ENCODE peak calls at places on chromosomes 3 and 15, in seven cellular contexts. S, B, O, R, Q, X and I are unnamed samples.

GRCh38 chr3:164450276-164450905 is 627.9 kb downstream of the SI start:
- DNase-seq in S (no peak), B (no peak), O (no peak), R (no peak), Q (no peak), X (no peak), I (no peak)

GRCh38 chr15:86538141-86538540 is 458.5 kb downstream of the AGBL1 start:
- DNase-seq in S (no peak), B (no peak), O (no peak), R (no peak), Q (no peak), X (no peak), I (no peak)

GRCh38 chr15:64634576-64635485 is 140.6 kb downstream of the RBPMS2 start:
- DNase-seq in S (no peak), B (no peak), O (no peak), R (no peak), Q (no peak), X (no peak), I (no peak)

GRCh38 chr3:30333143-30333542 is 273.3 kb upstream of the TGFBR2 start:
- DNase-seq in S (no peak), B (no peak), O (no peak), R (no peak), Q (no peak), X (no peak), I (no peak)

GRCh38 chr3:157190242-157190876 is 30.4 kb upstream of the CCNL1 start:
- DNase-seq in S (no peak), B (no peak), O (no peak), R (no peak), Q (no peak), X (no peak), I (no peak)

GRCh38 chr3:105139851-105140560 is 226.7 kb upstream of the ALCAM start:
- DNase-seq in S (no peak), B (no peak), O (peak), R (no peak), Q (no peak), X (no peak), I (no peak)

GRCh38 chr15:61115679-61116078 is 113.4 kb downstream of the RORA start:
- DNase-seq in S (no peak), B (no peak), O (no peak), R (no peak), Q (no peak), X (peak), I (no peak)

GRCh38 chr3:152684279-152684678 is 150.7 kb upstream of the P2RY1 start:
- DNase-seq in S (no peak), B (no peak), O (no peak), R (no peak), Q (no peak), X (no peak), I (no peak)

GRCh38 chr3:119647843-119648575 is 12.4 kb downstream of the POPDC2 start:
- DNase-seq in S (no peak), B (no peak), O (no peak), R (no peak), Q (no peak), X (no peak), I (no peak)

GRCh38 chr15:69568621-69569020 is 116.0 kb downstream of the RPLP1 start:
- DNase-seq in S (no peak), B (no peak), O (no peak), R (no peak), Q (no peak), X (peak), I (no peak)

GRCh38 chr3:147493666-147494065 is 84.5 kb downstream of the ZIC1 start:
- DNase-seq in S (no peak), B (no peak), O (no peak), R (no peak), Q (no peak), X (no peak), I (no peak)

GRCh38 chr3:69749461-69749860 is 10.2 kb downstream of the MITF start:
- DNase-seq in S (no peak), B (no peak), O (no peak), R (no peak), Q (no peak), X (no peak), I (no peak)

GRCh38 chr3:51932471-51933370 is 9.0 kb downstream of the RRP9 start:
- DNase-seq in S (no peak), B (no peak), O (no peak), R (no peak), Q (no peak), X (no peak), I (no peak)

GRCh38 chr15:62896969-62897486 is 145.5 kb upstream of the TPM1 start:
- DNase-seq in S (peak), B (peak), O (no peak), R (no peak), Q (peak), X (peak), I (no peak)

GRCh38 chr3:157135671-157136396 is 24.1 kb downstream of the CCNL1 start:
- DNase-seq in S (no peak), B (no peak), O (no peak), R (no peak), Q (no peak), X (peak), I (no peak)

GRCh38 chr3:46966811-46967210 is 9.7 kb downstream of the CCDC12 start:
- DNase-seq in S (no peak), B (no peak), O (peak), R (no peak), Q (no peak), X (no peak), I (no peak)